ENCODE peak calls at places on chromosome 7, in nine cellular contexts. One of them, this sample, is unnamed.

GRCh38 chr7:108805808-108806397 is 236.2 kb downstream of the DNAJB9 start:
- DNase-seq in stomach: no peak
- DNase-seq in IMR-90: peak
- DNase-seq in A549: peak
- DNase-seq in spleen: no peak
- DNase-seq in sigmoid colon: no peak
- DNase-seq in uterus: no peak
- DNase-seq in esophagus muscularis mucosa: no peak
- DNase-seq in GM12891: no peak
- DNase-seq in this sample: peak

GRCh38 chr7:116356979-116357378 is 142.6 kb upstream of the CAV2 start:
- DNase-seq in stomach: no peak
- DNase-seq in IMR-90: peak
- DNase-seq in A549: no peak
- DNase-seq in spleen: no peak
- DNase-seq in sigmoid colon: no peak
- DNase-seq in uterus: no peak
- DNase-seq in esophagus muscularis mucosa: no peak
- DNase-seq in GM12891: no peak
- DNase-seq in this sample: no peak

GRCh38 chr7:137755846-137756685 is 90.7 kb downstream of the DGKI start:
- DNase-seq in stomach: no peak
- DNase-seq in IMR-90: peak
- DNase-seq in A549: no peak
- DNase-seq in spleen: no peak
- DNase-seq in sigmoid colon: no peak
- DNase-seq in uterus: no peak
- DNase-seq in esophagus muscularis mucosa: no peak
- DNase-seq in GM12891: no peak
- DNase-seq in this sample: no peak

GRCh38 chr7:98276241-98276761 is 5.2 kb upstream of the BRI3 start:
- DNase-seq in stomach: peak
- DNase-seq in IMR-90: peak
- DNase-seq in A549: peak
- DNase-seq in spleen: no peak
- DNase-seq in sigmoid colon: no peak
- DNase-seq in uterus: no peak
- DNase-seq in esophagus muscularis mucosa: no peak
- DNase-seq in GM12891: no peak
- DNase-seq in this sample: no peak

GRCh38 chr7:123355576-123356195 is 155.9 kb upstream of the SLC13A1 start:
- DNase-seq in stomach: no peak
- DNase-seq in IMR-90: no peak
- DNase-seq in A549: peak
- DNase-seq in spleen: no peak
- DNase-seq in sigmoid colon: no peak
- DNase-seq in uterus: no peak
- DNase-seq in esophagus muscularis mucosa: no peak
- DNase-seq in GM12891: no peak
- DNase-seq in this sample: no peak

GRCh38 chr7:107691713-107692112 is 31.1 kb downstream of the SLC26A4 start:
- DNase-seq in stomach: no peak
- DNase-seq in IMR-90: peak
- DNase-seq in A549: no peak
- DNase-seq in spleen: no peak
- DNase-seq in sigmoid colon: no peak
- DNase-seq in uterus: no peak
- DNase-seq in esophagus muscularis mucosa: peak
- DNase-seq in GM12891: no peak
- DNase-seq in this sample: no peak

GRCh38 chr7:115910541-115911164 is 119.9 kb downstream of the TFEC start:
- DNase-seq in stomach: no peak
- DNase-seq in IMR-90: peak
- DNase-seq in A549: peak
- DNase-seq in spleen: no peak
- DNase-seq in sigmoid colon: no peak
- DNase-seq in uterus: no peak
- DNase-seq in esophagus muscularis mucosa: no peak
- DNase-seq in GM12891: no peak
- DNase-seq in this sample: peak

GRCh38 chr7:118059209-118059608 is 124.8 kb upstream of the LSM8 start:
- DNase-seq in stomach: no peak
- DNase-seq in IMR-90: peak
- DNase-seq in A549: no peak
- DNase-seq in spleen: no peak
- DNase-seq in sigmoid colon: no peak
- DNase-seq in uterus: no peak
- DNase-seq in esophagus muscularis mucosa: no peak
- DNase-seq in GM12891: no peak
- DNase-seq in this sample: no peak

GRCh38 chr7:159215053-159215452 is 70.4 kb upstream of the VIPR2 start:
- DNase-seq in stomach: no peak
- DNase-seq in IMR-90: no peak
- DNase-seq in A549: no peak
- DNase-seq in spleen: no peak
- DNase-seq in sigmoid colon: no peak
- DNase-seq in uterus: no peak
- DNase-seq in esophagus muscularis mucosa: no peak
- DNase-seq in GM12891: no peak
- DNase-seq in this sample: no peak
- TF ChIP-seq POLR2A in stomach: no peak
- TF ChIP-seq POLR2A in IMR-90: no peak
- TF ChIP-seq POLR2A in A549: no peak
- TF ChIP-seq POLR2A in spleen: no peak
- TF ChIP-seq POLR2A in sigmoid colon: no peak
- TF ChIP-seq POLR2A in uterus: no peak
- TF ChIP-seq POLR2A in esophagus muscularis mucosa: no peak
- TF ChIP-seq POLR2A in GM12891: no peak
- TF ChIP-seq POLR2A in this sample: no peak

GRCh38 chr7:27111753-27112277 is 9.3 kb upstream of the HOXA2 start:
- DNase-seq in stomach: no peak
- DNase-seq in IMR-90: peak
- DNase-seq in A549: no peak
- DNase-seq in spleen: no peak
- DNase-seq in sigmoid colon: no peak
- DNase-seq in uterus: no peak
- DNase-seq in esophagus muscularis mucosa: no peak
- DNase-seq in GM12891: no peak
- DNase-seq in this sample: no peak

GRCh38 chr7:27112361-27112760 is 9.9 kb upstream of the HOXA2 start:
- DNase-seq in stomach: no peak
- DNase-seq in IMR-90: peak
- DNase-seq in A549: no peak
- DNase-seq in spleen: no peak
- DNase-seq in sigmoid colon: no peak
- DNase-seq in uterus: no peak
- DNase-seq in esophagus muscularis mucosa: no peak
- DNase-seq in GM12891: no peak
- DNase-seq in this sample: no peak

GRCh38 chr7:27110977-27111752 is 8.7 kb upstream of the HOXA2 start:
- DNase-seq in stomach: no peak
- DNase-seq in IMR-90: peak
- DNase-seq in A549: peak
- DNase-seq in spleen: no peak
- DNase-seq in sigmoid colon: peak
- DNase-seq in uterus: peak
- DNase-seq in esophagus muscularis mucosa: no peak
- DNase-seq in GM12891: no peak
- DNase-seq in this sample: no peak

GRCh38 chr7:27113991-27114866 is 11.7 kb upstream of the HOXA2 start:
- DNase-seq in stomach: no peak
- DNase-seq in IMR-90: peak
- DNase-seq in A549: peak
- DNase-seq in spleen: no peak
- DNase-seq in sigmoid colon: peak
- DNase-seq in uterus: peak
- DNase-seq in esophagus muscularis mucosa: no peak
- DNase-seq in GM12891: no peak
- DNase-seq in this sample: no peak

DNA sequence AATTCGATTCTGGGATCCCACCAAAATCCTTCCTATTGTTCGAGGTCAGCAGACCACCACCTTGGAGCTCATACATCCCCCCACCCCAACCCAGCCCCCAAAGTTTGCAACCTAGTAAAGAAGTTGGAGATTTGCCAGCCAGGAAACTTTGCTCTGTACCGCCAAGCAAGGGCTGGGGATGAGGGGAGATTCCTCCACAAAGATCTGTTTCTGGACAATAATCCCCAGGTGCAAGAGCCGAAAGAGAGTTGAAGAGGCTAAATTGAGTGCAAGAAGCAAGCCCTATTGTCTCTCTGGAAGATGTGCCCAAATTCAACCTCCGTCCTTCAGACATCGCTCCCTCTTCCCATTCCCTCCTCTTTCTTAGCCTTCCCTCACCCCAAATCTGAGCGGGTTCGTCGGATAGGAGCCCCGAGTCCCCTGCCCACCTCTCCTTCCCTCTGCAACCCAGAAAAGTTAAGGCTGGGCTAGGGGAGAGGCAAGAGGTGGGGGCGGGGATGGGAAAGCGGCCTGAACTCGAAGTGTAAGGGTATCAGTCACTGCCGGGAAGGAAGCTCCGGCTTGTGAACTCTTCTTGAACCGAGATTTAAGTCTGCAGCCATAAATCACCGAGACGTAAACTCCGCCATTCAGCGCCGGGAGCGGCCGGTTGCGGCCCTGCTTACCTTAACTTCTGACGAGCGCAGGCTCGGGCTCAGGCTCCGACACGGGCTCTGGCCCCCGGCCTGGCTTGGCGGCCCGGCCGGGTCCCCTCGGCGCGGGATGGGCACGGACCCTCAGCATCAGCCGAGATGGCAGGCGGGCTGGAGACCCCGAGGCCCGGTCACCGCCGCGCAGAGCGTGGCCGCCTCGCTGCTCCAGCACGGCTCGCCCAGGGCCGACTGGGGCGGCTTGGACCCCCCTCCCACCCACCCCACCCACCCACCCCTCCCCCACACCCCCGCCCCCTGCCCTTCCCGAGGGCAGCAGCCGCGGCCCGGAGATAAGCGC is 10.8 kb upstream of the HOXA2 start:
- DNase-seq in stomach: no peak
- DNase-seq in IMR-90: peak
- DNase-seq in A549: peak
- DNase-seq in spleen: no peak
- DNase-seq in sigmoid colon: peak
- DNase-seq in uterus: peak
- DNase-seq in esophagus muscularis mucosa: no peak
- DNase-seq in GM12891: no peak
- DNase-seq in this sample: no peak
- TF ChIP-seq POLR2A in stomach: no peak
- TF ChIP-seq POLR2A in IMR-90: peak
- TF ChIP-seq POLR2A in A549: peak
- TF ChIP-seq POLR2A in spleen: no peak
- TF ChIP-seq POLR2A in sigmoid colon: peak
- TF ChIP-seq POLR2A in uterus: peak
- TF ChIP-seq POLR2A in esophagus muscularis mucosa: no peak
- TF ChIP-seq POLR2A in GM12891: no peak
- TF ChIP-seq POLR2A in this sample: no peak

GRCh38 chr7:44881066-44881600 is 4.2 kb downstream of the PURB start:
- DNase-seq in stomach: no peak
- DNase-seq in IMR-90: no peak
- DNase-seq in A549: no peak
- DNase-seq in spleen: no peak
- DNase-seq in sigmoid colon: no peak
- DNase-seq in uterus: no peak
- DNase-seq in esophagus muscularis mucosa: no peak
- DNase-seq in GM12891: no peak
- DNase-seq in this sample: no peak

GRCh38 chr7:44883961-44884360 is 1.4 kb downstream of the PURB start:
- DNase-seq in stomach: no peak
- DNase-seq in IMR-90: no peak
- DNase-seq in A549: no peak
- DNase-seq in spleen: no peak
- DNase-seq in sigmoid colon: no peak
- DNase-seq in uterus: no peak
- DNase-seq in esophagus muscularis mucosa: no peak
- DNase-seq in GM12891: no peak
- DNase-seq in this sample: no peak

GRCh38 chr7:44881610-44882009 is 3.7 kb downstream of the PURB start:
- DNase-seq in stomach: no peak
- DNase-seq in IMR-90: peak
- DNase-seq in A549: no peak
- DNase-seq in spleen: no peak
- DNase-seq in sigmoid colon: no peak
- DNase-seq in uterus: no peak
- DNase-seq in esophagus muscularis mucosa: no peak
- DNase-seq in GM12891: no peak
- DNase-seq in this sample: peak

GRCh38 chr7:44884553-44885393 is 557 bp downstream of the PURB start:
- DNase-seq in stomach: peak
- DNase-seq in IMR-90: peak
- DNase-seq in A549: peak
- DNase-seq in spleen: peak
- DNase-seq in sigmoid colon: peak
- DNase-seq in uterus: peak
- DNase-seq in esophagus muscularis mucosa: no peak
- DNase-seq in GM12891: no peak
- DNase-seq in this sample: peak

DNA sequence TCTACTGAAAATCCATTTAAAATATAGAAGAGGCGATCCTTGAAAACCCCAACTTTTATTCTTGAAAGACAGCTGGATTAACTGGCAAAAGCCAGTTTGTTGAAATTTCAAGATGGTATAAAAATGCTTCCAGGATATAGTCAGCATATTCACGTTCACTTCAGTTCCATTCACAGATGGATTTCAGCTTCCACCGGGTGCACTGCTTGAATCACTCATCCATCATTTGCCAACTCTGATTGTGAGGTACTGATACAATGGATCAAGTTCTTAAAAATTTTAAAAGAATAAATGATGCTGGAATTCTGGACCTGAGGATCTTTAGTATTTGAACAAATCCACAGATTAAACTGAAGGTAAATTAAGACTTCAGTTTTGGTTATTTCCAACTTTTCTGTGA is 2.4 kb downstream of the PURB start:
- DNase-seq in stomach: no peak
- DNase-seq in IMR-90: peak
- DNase-seq in A549: no peak
- DNase-seq in spleen: no peak
- DNase-seq in sigmoid colon: no peak
- DNase-seq in uterus: no peak
- DNase-seq in esophagus muscularis mucosa: no peak
- DNase-seq in GM12891: no peak
- DNase-seq in this sample: no peak
- TF ChIP-seq POLR2A in stomach: no peak
- TF ChIP-seq POLR2A in IMR-90: no peak
- TF ChIP-seq POLR2A in A549: no peak
- TF ChIP-seq POLR2A in spleen: no peak
- TF ChIP-seq POLR2A in sigmoid colon: no peak
- TF ChIP-seq POLR2A in uterus: no peak
- TF ChIP-seq POLR2A in esophagus muscularis mucosa: no peak
- TF ChIP-seq POLR2A in GM12891: no peak
- TF ChIP-seq POLR2A in this sample: no peak

DNA sequence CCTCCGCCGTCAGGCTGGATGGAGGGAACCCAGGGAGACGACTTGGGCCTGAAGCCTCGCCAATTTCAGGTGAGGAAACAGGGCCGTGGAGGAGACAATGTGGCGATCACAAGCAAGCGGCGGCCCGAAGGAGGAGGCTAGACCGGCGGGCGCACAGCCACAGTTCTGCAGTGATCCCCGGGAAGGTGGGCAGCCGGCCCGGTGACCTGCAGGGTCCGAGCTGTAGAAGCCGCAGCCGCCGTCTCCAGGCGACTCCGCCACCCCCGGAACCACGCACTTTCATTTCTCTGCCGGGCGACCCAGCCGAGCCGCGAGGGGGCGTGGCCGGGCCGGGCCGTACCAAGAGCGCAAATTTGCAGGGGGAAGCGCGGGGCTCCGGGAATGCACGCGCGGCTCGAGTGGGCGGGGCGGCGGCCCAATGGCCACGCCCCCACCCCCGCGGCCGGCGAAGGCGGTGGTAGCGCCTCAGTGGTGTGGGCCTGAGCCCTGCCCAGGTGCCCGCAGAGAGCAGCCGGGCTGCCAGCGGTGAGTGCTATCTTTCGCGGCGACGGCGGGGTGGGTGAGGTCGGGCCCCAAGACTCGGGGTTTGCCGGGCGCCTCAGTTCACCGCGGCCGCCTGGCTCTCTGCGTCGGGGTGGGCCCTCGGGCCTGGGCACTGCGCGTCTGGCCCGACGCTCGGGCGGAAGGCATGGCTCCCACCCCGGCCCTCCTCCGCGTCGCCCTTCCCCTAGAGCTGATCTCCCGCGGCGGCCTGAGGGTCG is at the start of gene POR:
- DNase-seq in stomach: peak
- DNase-seq in IMR-90: peak
- DNase-seq in A549: peak
- DNase-seq in spleen: peak
- DNase-seq in sigmoid colon: peak
- DNase-seq in uterus: peak
- DNase-seq in esophagus muscularis mucosa: peak
- DNase-seq in GM12891: peak
- DNase-seq in this sample: peak
- TF ChIP-seq POLR2A in stomach: no peak
- TF ChIP-seq POLR2A in IMR-90: peak
- TF ChIP-seq POLR2A in A549: peak
- TF ChIP-seq POLR2A in spleen: peak
- TF ChIP-seq POLR2A in sigmoid colon: peak
- TF ChIP-seq POLR2A in uterus: peak
- TF ChIP-seq POLR2A in esophagus muscularis mucosa: peak
- TF ChIP-seq POLR2A in GM12891: peak
- TF ChIP-seq POLR2A in this sample: peak

This sample was measured in erythroblast.